ENCODE peak calls at places on chromosomes 5 and 9, in eight cellular contexts. One of them, this sample, is unnamed.

GRCh38 chr5:90909091-90909503 is 350.5 kb downstream of the ADGRV1 start:
- DNase-seq in stimulated activated naive CD8-positive, alpha-beta T cell treated with anti-CD3 and anti-CD28 coated beads, Interleukin-15, amount 100 ng/mL, for 72 hours: no peak
- DNase-seq in brain pericyte: peak
- DNase-seq in EL: no peak
- DNase-seq in activated CD4-positive, alpha-beta T cell treated with anti-CD3 and anti-CD28 coated beads for 24 hours: no peak
- DNase-seq in left ventricle myocardium inferior: no peak
- DNase-seq in amygdala: no peak
- DNase-seq in HS-5: no peak
- DNase-seq in this sample: no peak

GRCh38 chr9:928363-929042 is 48.0 kb upstream of the DMRT3 start:
- DNase-seq in stimulated activated naive CD8-positive, alpha-beta T cell treated with anti-CD3 and anti-CD28 coated beads, Interleukin-15, amount 100 ng/mL, for 72 hours: no peak
- DNase-seq in brain pericyte: no peak
- DNase-seq in EL: peak
- DNase-seq in activated CD4-positive, alpha-beta T cell treated with anti-CD3 and anti-CD28 coated beads for 24 hours: no peak
- DNase-seq in left ventricle myocardium inferior: no peak
- DNase-seq in amygdala: no peak
- DNase-seq in HS-5: no peak
- DNase-seq in this sample: no peak

GRCh38 chr5:15533124-15533893 is 33.3 kb downstream of the FBXL7 start:
- DNase-seq in stimulated activated naive CD8-positive, alpha-beta T cell treated with anti-CD3 and anti-CD28 coated beads, Interleukin-15, amount 100 ng/mL, for 72 hours: no peak
- DNase-seq in brain pericyte: no peak
- DNase-seq in EL: peak
- DNase-seq in activated CD4-positive, alpha-beta T cell treated with anti-CD3 and anti-CD28 coated beads for 24 hours: no peak
- DNase-seq in left ventricle myocardium inferior: no peak
- DNase-seq in amygdala: no peak
- DNase-seq in HS-5: peak
- DNase-seq in this sample: peak

GRCh38 chr5:170741801-170742200 is 41.7 kb upstream of the GABRP start:
- DNase-seq in stimulated activated naive CD8-positive, alpha-beta T cell treated with anti-CD3 and anti-CD28 coated beads, Interleukin-15, amount 100 ng/mL, for 72 hours: no peak
- DNase-seq in brain pericyte: no peak
- DNase-seq in EL: no peak
- DNase-seq in activated CD4-positive, alpha-beta T cell treated with anti-CD3 and anti-CD28 coated beads for 24 hours: no peak
- DNase-seq in left ventricle myocardium inferior: no peak
- DNase-seq in amygdala: no peak
- DNase-seq in HS-5: no peak
- DNase-seq in this sample: no peak

GRCh38 chr5:87393331-87393730 is 19.4 kb downstream of the CCNH start:
- DNase-seq in stimulated activated naive CD8-positive, alpha-beta T cell treated with anti-CD3 and anti-CD28 coated beads, Interleukin-15, amount 100 ng/mL, for 72 hours: no peak
- DNase-seq in brain pericyte: no peak
- DNase-seq in EL: peak
- DNase-seq in activated CD4-positive, alpha-beta T cell treated with anti-CD3 and anti-CD28 coated beads for 24 hours: no peak
- DNase-seq in left ventricle myocardium inferior: no peak
- DNase-seq in amygdala: no peak
- DNase-seq in HS-5: peak
- DNase-seq in this sample: peak

GRCh38 chr5:164206196-164206595 is 700.8 kb downstream of the MAT2B start:
- DNase-seq in stimulated activated naive CD8-positive, alpha-beta T cell treated with anti-CD3 and anti-CD28 coated beads, Interleukin-15, amount 100 ng/mL, for 72 hours: no peak
- DNase-seq in brain pericyte: no peak
- DNase-seq in EL: no peak
- DNase-seq in activated CD4-positive, alpha-beta T cell treated with anti-CD3 and anti-CD28 coated beads for 24 hours: no peak
- DNase-seq in left ventricle myocardium inferior: no peak
- DNase-seq in amygdala: no peak
- DNase-seq in HS-5: no peak
- DNase-seq in this sample: no peak

GRCh38 chr5:150522504-150523464 is 14.9 kb downstream of the NDST1 start:
- DNase-seq in stimulated activated naive CD8-positive, alpha-beta T cell treated with anti-CD3 and anti-CD28 coated beads, Interleukin-15, amount 100 ng/mL, for 72 hours: no peak
- DNase-seq in brain pericyte: no peak
- DNase-seq in EL: no peak
- DNase-seq in activated CD4-positive, alpha-beta T cell treated with anti-CD3 and anti-CD28 coated beads for 24 hours: no peak
- DNase-seq in left ventricle myocardium inferior: peak
- DNase-seq in amygdala: no peak
- DNase-seq in HS-5: no peak
- DNase-seq in this sample: no peak

GRCh38 chr9:135982499-135983264 is 21.5 kb upstream of the UBAC1 start:
- DNase-seq in stimulated activated naive CD8-positive, alpha-beta T cell treated with anti-CD3 and anti-CD28 coated beads, Interleukin-15, amount 100 ng/mL, for 72 hours: no peak
- DNase-seq in brain pericyte: no peak
- DNase-seq in EL: no peak
- DNase-seq in activated CD4-positive, alpha-beta T cell treated with anti-CD3 and anti-CD28 coated beads for 24 hours: no peak
- DNase-seq in left ventricle myocardium inferior: no peak
- DNase-seq in amygdala: no peak
- DNase-seq in HS-5: no peak
- DNase-seq in this sample: no peak

GRCh38 chr9:123031963-123032362 is 1.5 kb upstream of the GPR21 start:
- DNase-seq in stimulated activated naive CD8-positive, alpha-beta T cell treated with anti-CD3 and anti-CD28 coated beads, Interleukin-15, amount 100 ng/mL, for 72 hours: no peak
- DNase-seq in brain pericyte: no peak
- DNase-seq in EL: no peak
- DNase-seq in activated CD4-positive, alpha-beta T cell treated with anti-CD3 and anti-CD28 coated beads for 24 hours: no peak
- DNase-seq in left ventricle myocardium inferior: no peak
- DNase-seq in amygdala: no peak
- DNase-seq in HS-5: no peak
- DNase-seq in this sample: no peak

GRCh38 chr5:89707891-89708290 is 701.7 kb downstream of the CETN3 start:
- DNase-seq in stimulated activated naive CD8-positive, alpha-beta T cell treated with anti-CD3 and anti-CD28 coated beads, Interleukin-15, amount 100 ng/mL, for 72 hours: no peak
- DNase-seq in brain pericyte: no peak
- DNase-seq in EL: no peak
- DNase-seq in activated CD4-positive, alpha-beta T cell treated with anti-CD3 and anti-CD28 coated beads for 24 hours: no peak
- DNase-seq in left ventricle myocardium inferior: no peak
- DNase-seq in amygdala: no peak
- DNase-seq in HS-5: no peak
- DNase-seq in this sample: no peak

GRCh38 chr5:134409321-134409720 is 2.4 kb downstream of the CDKN2AIPNL start:
- DNase-seq in stimulated activated naive CD8-positive, alpha-beta T cell treated with anti-CD3 and anti-CD28 coated beads, Interleukin-15, amount 100 ng/mL, for 72 hours: no peak
- DNase-seq in brain pericyte: no peak
- DNase-seq in EL: no peak
- DNase-seq in activated CD4-positive, alpha-beta T cell treated with anti-CD3 and anti-CD28 coated beads for 24 hours: no peak
- DNase-seq in left ventricle myocardium inferior: no peak
- DNase-seq in amygdala: no peak
- DNase-seq in HS-5: no peak
- DNase-seq in this sample: no peak

GRCh38 chr9:20280330-20280729 is 342.0 kb downstream of the MLLT3 start:
- DNase-seq in stimulated activated naive CD8-positive, alpha-beta T cell treated with anti-CD3 and anti-CD28 coated beads, Interleukin-15, amount 100 ng/mL, for 72 hours: peak
- DNase-seq in brain pericyte: no peak
- DNase-seq in EL: no peak
- DNase-seq in activated CD4-positive, alpha-beta T cell treated with anti-CD3 and anti-CD28 coated beads for 24 hours: no peak
- DNase-seq in left ventricle myocardium inferior: no peak
- DNase-seq in amygdala: no peak
- DNase-seq in HS-5: no peak
- DNase-seq in this sample: no peak

GRCh38 chr5:141753143-141753970 is 71.3 kb upstream of the ARAP3 start:
- DNase-seq in stimulated activated naive CD8-positive, alpha-beta T cell treated with anti-CD3 and anti-CD28 coated beads, Interleukin-15, amount 100 ng/mL, for 72 hours: no peak
- DNase-seq in brain pericyte: no peak
- DNase-seq in EL: no peak
- DNase-seq in activated CD4-positive, alpha-beta T cell treated with anti-CD3 and anti-CD28 coated beads for 24 hours: no peak
- DNase-seq in left ventricle myocardium inferior: no peak
- DNase-seq in amygdala: no peak
- DNase-seq in HS-5: no peak
- DNase-seq in this sample: no peak

GRCh38 chr9:135221951-135222631 is 134.6 kb downstream of the OLFM1 start:
- DNase-seq in stimulated activated naive CD8-positive, alpha-beta T cell treated with anti-CD3 and anti-CD28 coated beads, Interleukin-15, amount 100 ng/mL, for 72 hours: no peak
- DNase-seq in brain pericyte: no peak
- DNase-seq in EL: no peak
- DNase-seq in activated CD4-positive, alpha-beta T cell treated with anti-CD3 and anti-CD28 coated beads for 24 hours: no peak
- DNase-seq in left ventricle myocardium inferior: no peak
- DNase-seq in amygdala: no peak
- DNase-seq in HS-5: no peak
- DNase-seq in this sample: no peak

GRCh38 chr9:100756217-100756616 is 178.3 kb downstream of the CAVIN4 start:
- DNase-seq in stimulated activated naive CD8-positive, alpha-beta T cell treated with anti-CD3 and anti-CD28 coated beads, Interleukin-15, amount 100 ng/mL, for 72 hours: no peak
- DNase-seq in brain pericyte: no peak
- DNase-seq in EL: no peak
- DNase-seq in activated CD4-positive, alpha-beta T cell treated with anti-CD3 and anti-CD28 coated beads for 24 hours: no peak
- DNase-seq in left ventricle myocardium inferior: no peak
- DNase-seq in amygdala: no peak
- DNase-seq in HS-5: no peak
- DNase-seq in this sample: no peak

GRCh38 chr5:78968781-78969180 is 16.3 kb downstream of the ARSB start:
- DNase-seq in stimulated activated naive CD8-positive, alpha-beta T cell treated with anti-CD3 and anti-CD28 coated beads, Interleukin-15, amount 100 ng/mL, for 72 hours: no peak
- DNase-seq in brain pericyte: no peak
- DNase-seq in EL: no peak
- DNase-seq in activated CD4-positive, alpha-beta T cell treated with anti-CD3 and anti-CD28 coated beads for 24 hours: no peak
- DNase-seq in left ventricle myocardium inferior: no peak
- DNase-seq in amygdala: no peak
- DNase-seq in HS-5: no peak
- DNase-seq in this sample: no peak

GRCh38 chr9:133874061-133874638 is 118.0 kb downstream of the VAV2 start:
- DNase-seq in stimulated activated naive CD8-positive, alpha-beta T cell treated with anti-CD3 and anti-CD28 coated beads, Interleukin-15, amount 100 ng/mL, for 72 hours: no peak
- DNase-seq in brain pericyte: no peak
- DNase-seq in EL: peak
- DNase-seq in activated CD4-positive, alpha-beta T cell treated with anti-CD3 and anti-CD28 coated beads for 24 hours: no peak
- DNase-seq in left ventricle myocardium inferior: no peak
- DNase-seq in amygdala: no peak
- DNase-seq in HS-5: peak
- DNase-seq in this sample: peak

GRCh38 chr5:53819482-53819881 is 259.0 kb downstream of the NDUFS4 start:
- DNase-seq in stimulated activated naive CD8-positive, alpha-beta T cell treated with anti-CD3 and anti-CD28 coated beads, Interleukin-15, amount 100 ng/mL, for 72 hours: no peak
- DNase-seq in brain pericyte: no peak
- DNase-seq in EL: no peak
- DNase-seq in activated CD4-positive, alpha-beta T cell treated with anti-CD3 and anti-CD28 coated beads for 24 hours: no peak
- DNase-seq in left ventricle myocardium inferior: no peak
- DNase-seq in amygdala: no peak
- DNase-seq in HS-5: no peak
- DNase-seq in this sample: no peak

GRCh38 chr5:63860379-63860778 is 101.9 kb downstream of the HTR1A start:
- DNase-seq in stimulated activated naive CD8-positive, alpha-beta T cell treated with anti-CD3 and anti-CD28 coated beads, Interleukin-15, amount 100 ng/mL, for 72 hours: no peak
- DNase-seq in brain pericyte: no peak
- DNase-seq in EL: no peak
- DNase-seq in activated CD4-positive, alpha-beta T cell treated with anti-CD3 and anti-CD28 coated beads for 24 hours: no peak
- DNase-seq in left ventricle myocardium inferior: no peak
- DNase-seq in amygdala: no peak
- DNase-seq in HS-5: no peak
- DNase-seq in this sample: no peak

GRCh38 chr5:38556599-38557308 is at the start of gene LIFR:
- DNase-seq in stimulated activated naive CD8-positive, alpha-beta T cell treated with anti-CD3 and anti-CD28 coated beads, Interleukin-15, amount 100 ng/mL, for 72 hours: peak
- DNase-seq in brain pericyte: peak
- DNase-seq in EL: peak
- DNase-seq in activated CD4-positive, alpha-beta T cell treated with anti-CD3 and anti-CD28 coated beads for 24 hours: peak
- DNase-seq in left ventricle myocardium inferior: peak
- DNase-seq in amygdala: peak
- DNase-seq in HS-5: peak
- DNase-seq in this sample: peak

GRCh38 chr5:170739446-170739845 is 44.1 kb upstream of the GABRP start:
- DNase-seq in stimulated activated naive CD8-positive, alpha-beta T cell treated with anti-CD3 and anti-CD28 coated beads, Interleukin-15, amount 100 ng/mL, for 72 hours: no peak
- DNase-seq in brain pericyte: no peak
- DNase-seq in EL: no peak
- DNase-seq in activated CD4-positive, alpha-beta T cell treated with anti-CD3 and anti-CD28 coated beads for 24 hours: no peak
- DNase-seq in left ventricle myocardium inferior: no peak
- DNase-seq in amygdala: no peak
- DNase-seq in HS-5: no peak
- DNase-seq in this sample: no peak

GRCh38 chr5:33241826-33242225 is 198.9 kb upstream of the TARS1 start:
- DNase-seq in stimulated activated naive CD8-positive, alpha-beta T cell treated with anti-CD3 and anti-CD28 coated beads, Interleukin-15, amount 100 ng/mL, for 72 hours: no peak
- DNase-seq in brain pericyte: no peak
- DNase-seq in EL: no peak
- DNase-seq in activated CD4-positive, alpha-beta T cell treated with anti-CD3 and anti-CD28 coated beads for 24 hours: no peak
- DNase-seq in left ventricle myocardium inferior: no peak
- DNase-seq in amygdala: no peak
- DNase-seq in HS-5: no peak
- DNase-seq in this sample: no peak

GRCh38 chr5:160635046-160635445 is 213.4 kb downstream of the PTTG1 start:
- DNase-seq in stimulated activated naive CD8-positive, alpha-beta T cell treated with anti-CD3 and anti-CD28 coated beads, Interleukin-15, amount 100 ng/mL, for 72 hours: no peak
- DNase-seq in brain pericyte: no peak
- DNase-seq in EL: no peak
- DNase-seq in activated CD4-positive, alpha-beta T cell treated with anti-CD3 and anti-CD28 coated beads for 24 hours: no peak
- DNase-seq in left ventricle myocardium inferior: no peak
- DNase-seq in amygdala: no peak
- DNase-seq in HS-5: no peak
- DNase-seq in this sample: no peak

GRCh38 chr9:90871327-90871935 is 69.8 kb downstream of the SYK start:
- DNase-seq in stimulated activated naive CD8-positive, alpha-beta T cell treated with anti-CD3 and anti-CD28 coated beads, Interleukin-15, amount 100 ng/mL, for 72 hours: no peak
- DNase-seq in brain pericyte: no peak
- DNase-seq in EL: no peak
- DNase-seq in activated CD4-positive, alpha-beta T cell treated with anti-CD3 and anti-CD28 coated beads for 24 hours: no peak
- DNase-seq in left ventricle myocardium inferior: no peak
- DNase-seq in amygdala: no peak
- DNase-seq in HS-5: no peak
- DNase-seq in this sample: no peak

GRCh38 chr5:93585753-93586385 is 2.8 kb downstream of the NR2F1 start:
- DNase-seq in stimulated activated naive CD8-positive, alpha-beta T cell treated with anti-CD3 and anti-CD28 coated beads, Interleukin-15, amount 100 ng/mL, for 72 hours: no peak
- DNase-seq in brain pericyte: no peak
- DNase-seq in EL: peak
- DNase-seq in activated CD4-positive, alpha-beta T cell treated with anti-CD3 and anti-CD28 coated beads for 24 hours: no peak
- DNase-seq in left ventricle myocardium inferior: no peak
- DNase-seq in amygdala: no peak
- DNase-seq in HS-5: no peak
- DNase-seq in this sample: no peak

GRCh38 chr5:72776684-72777083 is 39.8 kb upstream of the TNPO1 start:
- DNase-seq in stimulated activated naive CD8-positive, alpha-beta T cell treated with anti-CD3 and anti-CD28 coated beads, Interleukin-15, amount 100 ng/mL, for 72 hours: no peak
- DNase-seq in brain pericyte: no peak
- DNase-seq in EL: no peak
- DNase-seq in activated CD4-positive, alpha-beta T cell treated with anti-CD3 and anti-CD28 coated beads for 24 hours: no peak
- DNase-seq in left ventricle myocardium inferior: no peak
- DNase-seq in amygdala: no peak
- DNase-seq in HS-5: no peak
- DNase-seq in this sample: no peak

GRCh38 chr9:79629721-79630120 is 58.0 kb downstream of the TLE4 start:
- DNase-seq in stimulated activated naive CD8-positive, alpha-beta T cell treated with anti-CD3 and anti-CD28 coated beads, Interleukin-15, amount 100 ng/mL, for 72 hours: no peak
- DNase-seq in brain pericyte: no peak
- DNase-seq in EL: no peak
- DNase-seq in activated CD4-positive, alpha-beta T cell treated with anti-CD3 and anti-CD28 coated beads for 24 hours: no peak
- DNase-seq in left ventricle myocardium inferior: no peak
- DNase-seq in amygdala: no peak
- DNase-seq in HS-5: no peak
- DNase-seq in this sample: no peak

GRCh38 chr9:101625871-101626270 is 31.1 kb upstream of the PPP3R2 start:
- DNase-seq in stimulated activated naive CD8-positive, alpha-beta T cell treated with anti-CD3 and anti-CD28 coated beads, Interleukin-15, amount 100 ng/mL, for 72 hours: no peak
- DNase-seq in brain pericyte: no peak
- DNase-seq in EL: peak
- DNase-seq in activated CD4-positive, alpha-beta T cell treated with anti-CD3 and anti-CD28 coated beads for 24 hours: no peak
- DNase-seq in left ventricle myocardium inferior: no peak
- DNase-seq in amygdala: no peak
- DNase-seq in HS-5: no peak
- DNase-seq in this sample: no peak

GRCh38 chr5:67268233-67269011 is 71.8 kb upstream of the CD180 start:
- DNase-seq in stimulated activated naive CD8-positive, alpha-beta T cell treated with anti-CD3 and anti-CD28 coated beads, Interleukin-15, amount 100 ng/mL, for 72 hours: no peak
- DNase-seq in brain pericyte: peak
- DNase-seq in EL: peak
- DNase-seq in activated CD4-positive, alpha-beta T cell treated with anti-CD3 and anti-CD28 coated beads for 24 hours: no peak
- DNase-seq in left ventricle myocardium inferior: peak
- DNase-seq in amygdala: peak
- DNase-seq in HS-5: peak
- DNase-seq in this sample: peak

GRCh38 chr9:137494104-137494544 is 35.0 kb upstream of the NSMF start:
- DNase-seq in stimulated activated naive CD8-positive, alpha-beta T cell treated with anti-CD3 and anti-CD28 coated beads, Interleukin-15, amount 100 ng/mL, for 72 hours: no peak
- DNase-seq in brain pericyte: no peak
- DNase-seq in EL: no peak
- DNase-seq in activated CD4-positive, alpha-beta T cell treated with anti-CD3 and anti-CD28 coated beads for 24 hours: no peak
- DNase-seq in left ventricle myocardium inferior: no peak
- DNase-seq in amygdala: no peak
- DNase-seq in HS-5: no peak
- DNase-seq in this sample: no peak

GRCh38 chr5:53892236-53892635 is 331.8 kb downstream of the NDUFS4 start:
- DNase-seq in stimulated activated naive CD8-positive, alpha-beta T cell treated with anti-CD3 and anti-CD28 coated beads, Interleukin-15, amount 100 ng/mL, for 72 hours: no peak
- DNase-seq in brain pericyte: no peak
- DNase-seq in EL: no peak
- DNase-seq in activated CD4-positive, alpha-beta T cell treated with anti-CD3 and anti-CD28 coated beads for 24 hours: no peak
- DNase-seq in left ventricle myocardium inferior: no peak
- DNase-seq in amygdala: no peak
- DNase-seq in HS-5: no peak
- DNase-seq in this sample: no peak

This sample was measured in retinal pigment epithelial cell.